ENCODE peak calls at places on chromosomes 5 and 9, in eight cellular contexts. F, D, S, G, J, M, I and O are unnamed samples.

GRCh38 chr9:75540185-75540584 is 350.3 kb upstream of the PCSK5 start:
- DNase-seq in F (no peak), D (no peak), S (no peak), G (no peak), J (no peak), M (no peak), I (no peak), O (no peak)

GRCh38 chr5:67581203-67581602 is 384.6 kb upstream of the CD180 start:
- DNase-seq in F (peak), D (peak), S (no peak), G (no peak), J (no peak), M (peak), I (no peak), O (no peak)

GRCh38 chr5:150487199-150488061 is 20.5 kb upstream of the NDST1 start:
- DNase-seq in F (peak), D (no peak), S (peak), G (peak), J (no peak), M (peak), I (no peak), O (no peak)

GRCh38 chr5:171367424-171368370 is 20.0 kb upstream of the NPM1 start:
- DNase-seq in F (no peak), D (peak), S (peak), G (no peak), J (no peak), M (peak), I (no peak), O (peak)

GRCh38 chr5:1660037-1660400 is 136.3 kb upstream of the LPCAT1 start:
- DNase-seq in F (no peak), D (no peak), S (no peak), G (no peak), J (no peak), M (no peak), I (peak), O (no peak)

GRCh38 chr5:120806132-120806531 is 342.0 kb downstream of the PRR16 start:
- DNase-seq in F (peak), D (peak), S (no peak), G (no peak), J (no peak), M (peak), I (no peak), O (peak)

GRCh38 chr5:172417983-172418630 is 36.2 kb downstream of the SH3PXD2B start:
- DNase-seq in F (peak), D (peak), S (no peak), G (peak), J (no peak), M (peak), I (no peak), O (peak)

GRCh38 chr5:157855404-157855994 is 3.4 kb downstream of the CLINT1 start:
- DNase-seq in F (peak), D (peak), S (peak), G (peak), J (no peak), M (peak), I (no peak), O (peak)

GRCh38 chr9:122904466-122904822 is 715 bp downstream of the RC3H2 start:
- DNase-seq in F (peak), D (peak), S (no peak), G (peak), J (no peak), M (peak), I (no peak), O (peak)

GRCh38 chr5:170585278-170585677 is 81.5 kb downstream of the KCNIP1 start:
- DNase-seq in F (no peak), D (no peak), S (no peak), G (no peak), J (no peak), M (no peak), I (no peak), O (no peak)

GRCh38 chr9:99176527-99177013 is 45.2 kb downstream of the ALG2 start:
- DNase-seq in F (no peak), D (no peak), S (no peak), G (no peak), J (no peak), M (no peak), I (no peak), O (no peak)

GRCh38 chr5:67537439-67538342 is 341.1 kb upstream of the CD180 start:
- DNase-seq in F (peak), D (peak), S (no peak), G (no peak), J (no peak), M (peak), I (no peak), O (peak)

GRCh38 chr9:18396102-18396728 is 77.7 kb upstream of the ADAMTSL1 start:
- DNase-seq in F (peak), D (peak), S (peak), G (peak), J (no peak), M (peak), I (no peak), O (no peak)

GRCh38 chr9:135085830-135086546 is 1.5 kb upstream of the OLFM1 start:
- DNase-seq in F (peak), D (peak), S (no peak), G (peak), J (no peak), M (peak), I (peak), O (peak)